ENCODE peak calls at places on chromosome 5, in four cellular contexts. One of them, this sample, is unnamed. For H3K36me3, the result is how much of the 10 kb centered on the place peaks cover.

GRCh38 chr5:72587909-72588308 is 80.7 kb upstream of the ZNF366 start:
- DNase-seq in adipocyte: no peak
- DNase-seq in cardiac muscle cell: peak
- DNase-seq in GM12878: no peak
- DNase-seq in this sample: no peak

GRCh38 chr5:17455937-17456336 is 42.1 kb upstream of the TAF11L2 start:
- DNase-seq in cardiac muscle cell: no peak
- DNase-seq in adipocyte: no peak
- DNase-seq in GM12878: no peak
- DNase-seq in this sample: no peak

GRCh38 chr5:33275921-33276705 is 164.7 kb upstream of the TARS1 start:
- DNase-seq in GM12878: no peak
- DNase-seq in adipocyte: no peak
- DNase-seq in cardiac muscle cell: no peak
- DNase-seq in this sample: no peak

GRCh38 chr5:137348759-137349158 is 150.4 kb downstream of the SPOCK1 start:
- DNase-seq in adipocyte: no peak
- DNase-seq in cardiac muscle cell: no peak
- DNase-seq in GM12878: no peak
- DNase-seq in this sample: no peak

GRCh38 chr5:158877124-158877581 is 222.6 kb downstream of the EBF1 start:
- DNase-seq in GM12878: no peak
- DNase-seq in cardiac muscle cell: peak
- DNase-seq in adipocyte: peak
- DNase-seq in this sample: no peak

GRCh38 chr5:113678924-113679575 is 165.6 kb downstream of the YTHDC2 start:
- DNase-seq in cardiac muscle cell: peak
- DNase-seq in GM12878: peak
- DNase-seq in adipocyte: peak
- DNase-seq in this sample: peak

GRCh38 chr5:35183243-35183955 is 46.9 kb downstream of the PRLR start:
- DNase-seq in adipocyte: peak
- DNase-seq in cardiac muscle cell: peak
- DNase-seq in GM12878: peak
- DNase-seq in this sample: peak

GRCh38 chr5:145937432-145938250 is 1.3 kb downstream of the SH3RF2 start:
- DNase-seq in cardiac muscle cell: no peak
- DNase-seq in adipocyte: no peak
- DNase-seq in GM12878: no peak
- DNase-seq in this sample: peak

GRCh38 chr5:81783401-81783800 is 32.5 kb upstream of the SSBP2 start:
- DNase-seq in cardiac muscle cell: no peak
- DNase-seq in adipocyte: no peak
- DNase-seq in GM12878: no peak
- DNase-seq in this sample: no peak

GRCh38 chr5:39461007-39461682 is 36.4 kb upstream of the DAB2 start:
- DNase-seq in adipocyte: no peak
- DNase-seq in GM12878: peak
- DNase-seq in cardiac muscle cell: no peak
- DNase-seq in this sample: peak

GRCh38 chr5:16051246-16051645 is 128.3 kb downstream of the MARCHF11 start:
- DNase-seq in cardiac muscle cell: no peak
- DNase-seq in adipocyte: no peak
- DNase-seq in GM12878: no peak
- DNase-seq in this sample: no peak

GRCh38 chr5:154819546-154819945 is 30.9 kb downstream of the FAXDC2 start:
- DNase-seq in GM12878: no peak
- DNase-seq in adipocyte: no peak
- DNase-seq in cardiac muscle cell: no peak
- DNase-seq in this sample: no peak
- H3K36me3 ChIP-seq in GM12878: under half
- H3K36me3 ChIP-seq in adipocyte: half or more
- H3K36me3 ChIP-seq in cardiac muscle cell: under half
- H3K36me3 ChIP-seq in this sample: under half

GRCh38 chr5:138573949-138574670 is 1.1 kb downstream of the HSPA9 start:
- DNase-seq in adipocyte: peak
- DNase-seq in cardiac muscle cell: no peak
- DNase-seq in GM12878: no peak
- DNase-seq in this sample: no peak

GRCh38 chr5:138570871-138571270 is 4.3 kb downstream of the HSPA9 start:
- DNase-seq in GM12878: no peak
- DNase-seq in cardiac muscle cell: no peak
- DNase-seq in adipocyte: no peak
- DNase-seq in this sample: no peak

GRCh38 chr5:138575194-138576015 is at the start of gene HSPA9:
- DNase-seq in cardiac muscle cell: peak
- DNase-seq in adipocyte: peak
- DNase-seq in GM12878: peak
- DNase-seq in this sample: peak

GRCh38 chr5:138574744-138575193 is 432 bp downstream of the HSPA9 start:
- DNase-seq in adipocyte: peak
- DNase-seq in cardiac muscle cell: no peak
- DNase-seq in GM12878: no peak
- DNase-seq in this sample: no peak

DNA sequence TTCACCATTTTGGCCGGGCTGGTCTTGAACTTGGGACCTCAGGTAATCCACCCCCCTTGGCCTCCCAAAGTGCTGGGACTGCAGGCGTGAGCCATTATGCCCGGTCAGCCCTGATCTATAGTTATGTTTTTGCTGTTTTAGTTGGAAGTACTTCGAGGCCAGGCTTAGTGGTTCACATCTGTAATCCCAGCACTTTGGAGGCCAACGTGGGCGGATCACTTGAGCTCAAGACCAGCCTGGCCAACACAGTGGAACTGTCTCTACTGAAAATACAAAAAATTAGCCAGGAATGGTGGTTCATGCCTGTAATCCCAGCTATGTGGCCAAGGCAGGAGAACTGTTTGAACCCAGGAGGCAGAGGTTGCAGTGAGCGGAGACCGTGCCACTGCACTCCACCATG is 2.0 kb downstream of the HSPA9 start:
- DNase-seq in GM12878: no peak
- DNase-seq in cardiac muscle cell: no peak
- DNase-seq in adipocyte: no peak
- DNase-seq in this sample: no peak
- H3K36me3 ChIP-seq in GM12878: under half
- H3K36me3 ChIP-seq in cardiac muscle cell: under half
- H3K36me3 ChIP-seq in adipocyte: half or more
- H3K36me3 ChIP-seq in this sample: under half

DNA sequence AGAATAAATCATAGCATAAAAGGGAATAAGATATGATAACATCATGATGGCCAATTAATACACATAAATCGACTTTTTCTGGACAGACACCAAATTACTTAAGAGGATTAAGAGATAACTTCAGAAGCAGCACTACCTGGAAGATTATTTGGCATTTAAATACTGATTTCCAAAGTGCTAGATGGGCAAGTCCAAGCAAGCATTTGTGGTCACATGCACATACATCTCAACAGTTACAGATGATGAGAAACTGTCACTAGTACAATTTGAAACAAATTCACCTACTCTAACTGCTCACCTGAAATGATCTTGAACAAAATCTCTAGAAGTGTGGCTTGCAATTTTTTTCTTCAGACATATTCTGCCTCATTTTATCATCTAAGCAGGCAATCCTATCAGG is 26.8 kb upstream of the RASGEF1C start:
- DNase-seq in adipocyte: no peak
- DNase-seq in cardiac muscle cell: no peak
- DNase-seq in GM12878: no peak
- DNase-seq in this sample: no peak
- H3K36me3 ChIP-seq in adipocyte: half or more
- H3K36me3 ChIP-seq in cardiac muscle cell: under half
- H3K36me3 ChIP-seq in GM12878: under half
- H3K36me3 ChIP-seq in this sample: under half

GRCh38 chr5:178314066-178314660 is 81.6 kb upstream of the PHYKPL start:
- DNase-seq in GM12878: no peak
- DNase-seq in cardiac muscle cell: no peak
- DNase-seq in adipocyte: no peak
- DNase-seq in this sample: no peak
- H3K36me3 ChIP-seq in GM12878: under half
- H3K36me3 ChIP-seq in cardiac muscle cell: under half
- H3K36me3 ChIP-seq in adipocyte: under half
- H3K36me3 ChIP-seq in this sample: under half

GRCh38 chr5:12658871-12659446 is 754.7 kb upstream of the CTNND2 start:
- DNase-seq in GM12878: no peak
- DNase-seq in adipocyte: no peak
- DNase-seq in cardiac muscle cell: no peak
- DNase-seq in this sample: no peak
- H3K36me3 ChIP-seq in GM12878: under half
- H3K36me3 ChIP-seq in adipocyte: under half
- H3K36me3 ChIP-seq in cardiac muscle cell: under half
- H3K36me3 ChIP-seq in this sample: under half

DNA sequence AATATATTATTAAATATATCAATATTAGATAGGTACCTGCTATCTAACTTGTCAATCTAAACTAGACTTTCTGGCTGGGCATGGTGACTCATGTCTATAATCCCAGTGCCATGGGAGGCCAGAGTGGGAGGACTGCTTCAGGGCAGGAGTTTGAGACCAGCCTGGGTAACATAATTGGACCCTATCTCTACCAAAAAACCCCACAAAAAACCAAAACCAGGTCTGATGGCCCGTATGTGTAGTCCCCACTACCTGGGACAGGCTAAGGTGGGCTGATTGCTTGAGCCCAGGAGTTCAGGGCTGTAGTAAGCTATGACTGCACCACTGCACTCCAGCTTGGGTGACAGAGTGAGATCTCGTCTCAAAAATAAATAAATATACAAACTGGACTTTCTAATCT is 55.0 kb downstream of the PJA2 start:
- DNase-seq in cardiac muscle cell: peak
- DNase-seq in adipocyte: no peak
- DNase-seq in GM12878: no peak
- DNase-seq in this sample: no peak
- H3K36me3 ChIP-seq in cardiac muscle cell: under half
- H3K36me3 ChIP-seq in adipocyte: under half
- H3K36me3 ChIP-seq in GM12878: under half
- H3K36me3 ChIP-seq in this sample: under half

This sample was measured in testis.